ENCODE peak calls at places on chromosomes 13 and 19, in nine cellular contexts. N is HTR-8/SVneo, Y is islet precursor cell, D is DMS153, A is brain microvascular endothelial cell, O is RPMI7951, H is AG08395, S is heart left ventricle, P is GM06990. W is an unnamed sample.

GRCh38 chr13:110525328-110526319 is 35.9 kb downstream of the RAB20 start:
- DNase-seq in N (no peak), Y (no peak), D (peak; percentile 96), A (no peak), O (no peak), H (no peak), S (no peak), P (peak; percentile 62), W (no peak)

GRCh38 chr19:9850235-9850959 is 15.3 kb downstream of the PIN1 start:
- DNase-seq in N (no peak), Y (no peak), D (peak; percentile 75), A (no peak), O (no peak), H (no peak), S (no peak), P (no peak), W (no peak)

GRCh38 chr13:110044521-110045200 is 258.3 kb upstream of the IRS2 start:
- DNase-seq in N (no peak), Y (no peak), D (peak; percentile 19), A (no peak), O (no peak), H (peak; percentile 65), S (no peak), P (no peak), W (no peak)

GRCh38 chr13:112059457-112060317 is 7.3 kb upstream of the SOX1 start:
- DNase-seq in N (no peak), Y (no peak), D (peak; percentile 31), A (no peak), O (no peak), H (no peak), S (no peak), P (no peak), W (no peak)

GRCh38 chr13:110352735-110353134 is 45.7 kb downstream of the COL4A2 start:
- DNase-seq in N (no peak), Y (no peak), D (no peak), A (no peak), O (no peak), H (no peak), S (no peak), P (no peak), W (no peak)

GRCh38 chr19:23415561-23416191 is 20.4 kb upstream of the ZNF91 start:
- DNase-seq in N (peak; percentile 69), Y (peak; percentile 87), D (no peak), A (no peak), O (peak; percentile 85), H (peak; percentile 45), S (peak; percentile 63), P (no peak), W (no peak)

GRCh38 chr19:34837262-34837661 is 64.2 kb upstream of the ZNF599 start:
- DNase-seq in N (no peak), Y (no peak), D (peak; percentile 17), A (no peak), O (no peak), H (no peak), S (peak; percentile 76), P (no peak), W (no peak)

GRCh38 chr19:2636897-2637683 is 65.4 kb downstream of the GNG7 start:
- DNase-seq in N (peak; percentile 68), Y (peak; percentile 92), D (no peak), A (peak; percentile 31), O (peak; percentile 26), H (peak; percentile 79), S (peak; percentile 83), P (peak; percentile 78), W (peak; percentile 34)

GRCh38 chr19:18741566-18742121 is 49.5 kb downstream of the COMP start:
- DNase-seq in N (no peak), Y (no peak), D (peak; percentile 94), A (no peak), O (no peak), H (no peak), S (no peak), P (no peak), W (no peak)

GRCh38 chr19:11950312-11950711 is 14.5 kb upstream of the ZNF763 start:
- DNase-seq in N (no peak), Y (no peak), D (no peak), A (no peak), O (no peak), H (no peak), S (no peak), P (no peak), W (no peak)

W was measured in ACHN.